ENCODE peak calls at places on chromosomes 7 and 10, in seven cellular contexts. T is left colon; E is testis; X is activated naive CD4-positive, alpha-beta T cell; L is stimulated activated CD8-positive, alpha-beta memory T cell treated with anti-CD3 and anti-CD28 coated beads, Interleukin-15, amount 100 ng/mL, for 24 hours; J is kidney tubule cell; D is endothelial cell of umbilical vein. S is an unnamed sample.

GRCh38 chr7:109939207-109939606 is 1151.7 kb upstream of the LRRN3 start:
- DNase-seq in T (no peak), E (no peak), X (no peak), L (no peak), J (no peak), D (no peak), S (no peak)

GRCh38 chr7:128845475-128845874 is 15.3 kb downstream of the FLNC start:
- DNase-seq in T (no peak), E (no peak), X (no peak), L (no peak), J (no peak), D (no peak), S (no peak)

GRCh38 chr10:11823122-11823988 is at the start of gene PROSER2:
- DNase-seq in T (peak), E (peak), X (peak), L (peak), J (peak), D (peak), S (peak)

GRCh38 chr10:129936923-129937300 is 27.2 kb downstream of the EBF3 start:
- DNase-seq in T (no peak), E (no peak), X (no peak), L (no peak), J (no peak), D (no peak), S (no peak)

GRCh38 chr10:126165865-126166264 is 222.4 kb downstream of the ADAM12 start:
- DNase-seq in T (no peak), E (no peak), X (no peak), L (no peak), J (no peak), D (no peak), S (no peak)

GRCh38 chr10:58512470-58513188 is at the start of gene BICC1:
- DNase-seq in T (peak), E (peak), X (no peak), L (no peak), J (peak), D (peak), S (peak)

GRCh38 chr7:97818066-97818663 is 54.0 kb downstream of the ASNS start:
- DNase-seq in T (no peak), E (no peak), X (no peak), L (no peak), J (no peak), D (no peak), S (no peak)

GRCh38 chr7:143245123-143245522 is 18.1 kb upstream of the GSTK1 start:
- DNase-seq in T (no peak), E (no peak), X (no peak), L (no peak), J (peak), D (peak), S (no peak)

GRCh38 chr10:30432631-30433285 is 1.2 kb upstream of the MAP3K8 start:
- DNase-seq in T (peak), E (peak), X (no peak), L (no peak), J (no peak), D (no peak), S (no peak)

GRCh38 chr10:87068281-87068680 is 26.4 kb downstream of the GLUD1 start:
- DNase-seq in T (no peak), E (no peak), X (no peak), L (no peak), J (no peak), D (no peak), S (no peak)

GRCh38 chr10:373516-374309 is 238.5 kb downstream of the ZMYND11 start:
- DNase-seq in T (no peak), E (no peak), X (no peak), L (no peak), J (peak), D (peak), S (no peak)